ENCODE peak calls at places on chromosomes 7 and 10, in eight cellular contexts. Z is PC-3, V is heart right ventricle, Y is IMR-90, S is lower lobe of right lung, G is thoracic aorta, I is PC-9, U is spleen. T is an unnamed sample. For H3K36me3, the result is how much of the 10 kb centered on the place peaks cover.

GRCh38 chr10:21509391-21510217 is 15.9 kb downstream of the SKIDA1 start:
- DNase-seq in Z (no peak), V (no peak), Y (no peak), S (no peak), G (no peak), I (no peak), U (peak), T (no peak)

GRCh38 chr10:44468525-44468924 is 83.6 kb upstream of the CXCL12 start:
- DNase-seq in Z (no peak), V (no peak), Y (no peak), S (no peak), G (no peak), I (no peak), U (no peak), T (no peak)

GRCh38 chr10:56095506-56096225 is 265.4 kb downstream of the ZWINT start:
- DNase-seq in Z (no peak), V (no peak), Y (no peak), S (no peak), G (no peak), I (no peak), U (peak), T (no peak)

GRCh38 chr10:44993922-44994751 is 6.6 kb upstream of the ZNF22 start:
- DNase-seq in Z (no peak), V (no peak), Y (peak), S (no peak), G (no peak), I (no peak), U (no peak), T (no peak)

GRCh38 chr7:6246257-6246917 is 26.0 kb downstream of the CYTH3 start:
- DNase-seq in Z (no peak), V (no peak), Y (peak), S (no peak), G (no peak), I (no peak), U (no peak), T (no peak)

GRCh38 chr7:112223310-112223709 is 16.8 kb downstream of the ZNF277 start:
- DNase-seq in Z (no peak), V (no peak), Y (no peak), S (no peak), G (no peak), I (no peak), U (no peak), T (no peak)

GRCh38 chr10:116385994-116386809 is 41.4 kb upstream of the PNLIPRP3 start:
- DNase-seq in Z (peak), V (no peak), Y (peak), S (no peak), G (no peak), I (no peak), U (no peak), T (no peak)

GRCh38 chr10:100997364-100998182 is 2.0 kb upstream of the LZTS2 start:
- DNase-seq in Z (peak), V (peak), Y (peak), S (peak), G (no peak), I (peak), U (peak), T (no peak)

GRCh38 chr7:155310425-155311114 is 12.9 kb downstream of the INSIG1 start:
- DNase-seq in Z (no peak), V (no peak), Y (no peak), S (no peak), G (no peak), I (no peak), U (no peak), T (no peak)

GRCh38 chr10:94066411-94066810 is 72.7 kb downstream of the PLCE1 start:
- DNase-seq in Z (peak), V (peak), Y (peak), S (no peak), G (no peak), I (no peak), U (no peak), T (no peak)

GRCh38 chr7:131251371-131251770 is 76.3 kb upstream of the MKLN1 start:
- DNase-seq in Z (no peak), V (no peak), Y (no peak), S (no peak), G (no peak), I (no peak), U (no peak), T (no peak)

GRCh38 chr7:2116903-2117680 is 115.7 kb downstream of the MAD1L1 start:
- DNase-seq in Z (no peak), V (peak), Y (peak), S (no peak), G (no peak), I (no peak), U (no peak), T (no peak)

GRCh38 chr7:90551036-90551435 is 45.1 kb upstream of the CDK14 start:
- DNase-seq in Z (peak), V (no peak), Y (peak), S (no peak), G (no peak), I (peak), U (no peak), T (no peak)

GRCh38 chr10:102310356-102311024 is 65.2 kb downstream of the GBF1 start:
- DNase-seq in Z (peak), V (no peak), Y (peak), S (no peak), G (no peak), I (peak), U (no peak), T (no peak)

GRCh38 chr7:21256310-21256877 is 171.5 kb upstream of the SP4 start:
- DNase-seq in Z (peak), V (no peak), Y (peak), S (no peak), G (no peak), I (no peak), U (no peak), T (no peak)

GRCh38 chr7:756231-756927 is 29.3 kb upstream of the PRKAR1B start:
- DNase-seq in Z (no peak), V (no peak), Y (no peak), S (peak), G (no peak), I (no peak), U (peak), T (no peak)

GRCh38 chr7:111516612-111517011 is 45.7 kb downstream of the IMMP2L start:
- DNase-seq in Z (peak), V (no peak), Y (no peak), S (no peak), G (no peak), I (no peak), U (no peak), T (peak)

GRCh38 chr10:86348321-86349210 is 18.0 kb downstream of the GRID1 start:
- DNase-seq in Z (peak), V (no peak), Y (no peak), S (peak), G (no peak), I (no peak), U (peak), T (peak)

GRCh38 chr10:113454341-113455061 is 98.4 kb upstream of the HABP2 start:
- DNase-seq in Z (peak), V (peak), Y (peak), S (peak), G (no peak), I (peak), U (no peak), T (no peak)

GRCh38 chr7:97016392-97017196 is 8.0 kb downstream of the DLX5 start:
- DNase-seq in Z (peak), V (no peak), Y (no peak), S (no peak), G (no peak), I (no peak), U (no peak), T (no peak)

GRCh38 chr7:18109762-18110161 is 82.1 kb upstream of the PRPS1L1 start:
- DNase-seq in Z (peak), V (no peak), Y (peak), S (no peak), G (no peak), I (no peak), U (no peak), T (no peak)

GRCh38 chr7:102318482-102318971 is 31.9 kb downstream of the SH2B2 start:
- DNase-seq in Z (peak), V (peak), Y (peak), S (no peak), G (no peak), I (peak), U (peak), T (peak)

GRCh38 chr10:600234-600633 is 89.2 kb downstream of the DIP2C start:
- DNase-seq in Z (no peak), V (no peak), Y (no peak), S (no peak), G (no peak), I (no peak), U (no peak), T (no peak)

GRCh38 chr10:74103560-74104248 is 46.9 kb downstream of the AP3M1 start:
- DNase-seq in Z (peak), V (no peak), Y (peak), S (no peak), G (no peak), I (no peak), U (no peak), T (no peak)

GRCh38 chr7:80232969-80233724 is 98.5 kb downstream of the GNAI1 start:
- DNase-seq in Z (no peak), V (no peak), Y (no peak), S (no peak), G (no peak), I (no peak), U (no peak), T (no peak)

GRCh38 chr10:30039567-30039966 is 19.8 kb downstream of the JCAD start:
- DNase-seq in Z (no peak), V (no peak), Y (no peak), S (no peak), G (no peak), I (no peak), U (no peak), T (no peak)

GRCh38 chr7:142152076-142152475 is 40.6 kb downstream of the MGAM2 start:
- DNase-seq in Z (no peak), V (no peak), Y (no peak), S (no peak), G (no peak), I (no peak), U (no peak), T (no peak)

GRCh38 chr7:79452032-79452494 is 1.4 kb downstream of the MAGI2 start:
- DNase-seq in Z (no peak), V (peak), Y (peak), S (peak), G (peak), I (peak), U (peak), T (peak)

GRCh38 chr7:138662066-138663061 is 38.8 kb downstream of the SVOPL start:
- DNase-seq in Z (no peak), V (no peak), Y (no peak), S (no peak), G (no peak), I (no peak), U (no peak), T (no peak)

GRCh38 chr7:99485094-99485493 is 12.4 kb downstream of the ZNF789 start:
- DNase-seq in Z (no peak), V (no peak), Y (no peak), S (no peak), G (no peak), I (no peak), U (no peak), T (no peak)

GRCh38 chr10:132862485-132863420 is 76.8 kb upstream of the NKX6-2 start:
- DNase-seq in Z (no peak), V (no peak), Y (no peak), S (peak), G (no peak), I (no peak), U (peak), T (peak)

GRCh38 chr10:119871881-119872609 is 598 bp downstream of the MCMBP start:
- DNase-seq in Z (peak), V (peak), Y (peak), S (peak), G (no peak), I (peak), U (peak), T (peak)

GRCh38 chr10:66931949-66932343 is 6.1 kb downstream of the LRRTM3 start:
- DNase-seq in Z (peak), V (no peak), Y (no peak), S (no peak), G (no peak), I (no peak), U (no peak), T (no peak)

GRCh38 chr7:32318300-32319018 is 171.7 kb downstream of the LSM5 start:
- DNase-seq in Z (no peak), V (peak), Y (no peak), S (no peak), G (no peak), I (no peak), U (peak), T (no peak)

GRCh38 chr10:21515581-21516269 is 9.8 kb downstream of the SKIDA1 start:
- DNase-seq in Z (no peak), V (no peak), Y (no peak), S (no peak), G (no peak), I (no peak), U (no peak), T (no peak)

GRCh38 chr10:47297796-47298540 is 2.0 kb upstream of the GDF10 start:
- DNase-seq in Z (no peak), V (no peak), Y (no peak), S (no peak), G (no peak), I (no peak), U (no peak), T (peak)

GRCh38 chr7:101166603-101166908 is 1.2 kb upstream of the VGF start:
- DNase-seq in Z (no peak), V (no peak), Y (no peak), S (no peak), G (no peak), I (no peak), U (no peak), T (no peak)

GRCh38 chr10:69635428-69636272 is 5.6 kb downstream of the FAM241B start:
- DNase-seq in Z (no peak), V (no peak), Y (no peak), S (no peak), G (no peak), I (no peak), U (peak), T (no peak)

GRCh38 chr7:139682136-139683013 is 95.4 kb downstream of the HIPK2 start:
- DNase-seq in Z (peak), V (no peak), Y (peak), S (no peak), G (no peak), I (peak), U (no peak), T (no peak)

DNA sequence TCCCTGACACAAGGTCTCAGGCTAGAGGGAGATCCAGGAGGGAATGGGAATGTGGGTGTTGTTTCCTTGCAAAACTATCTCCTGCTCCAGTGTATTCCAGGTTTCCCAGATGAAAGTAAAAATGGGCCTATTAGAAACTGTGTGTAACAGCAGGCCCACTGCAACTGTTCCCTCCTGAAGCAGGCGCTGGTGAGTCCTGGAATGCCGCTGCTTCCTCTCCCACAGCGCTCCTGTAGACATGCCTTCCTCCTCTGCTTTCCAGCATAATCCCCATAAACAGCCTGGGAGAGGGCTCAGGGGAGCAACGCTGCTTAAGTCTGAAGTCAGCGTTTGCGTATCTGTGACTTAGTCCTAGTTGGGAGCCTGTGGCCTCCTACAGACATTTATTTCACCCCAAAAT is 551.1 kb upstream of the FOXK1 start:
- DNase-seq in Z (no peak), V (no peak), Y (no peak), S (no peak), G (no peak), I (no peak), U (peak), T (no peak)
- TF ChIP-seq CTCF in Z (no peak), V (no peak), Y (no peak), S (no peak), G (no peak), I (no peak), U (no peak), T (no peak)

GRCh38 chr10:5509236-5509635 is 9.9 kb upstream of the CALML5 start:
- DNase-seq in Z (no peak), V (no peak), Y (no peak), S (no peak), G (no peak), I (no peak), U (no peak), T (peak)
- H3K4me3 ChIP-seq in Z (no peak), V (no peak), Y (no peak), S (no peak), G (no peak), I (no peak), U (no peak), T (no peak)

GRCh38 chr10:3151889-3152565 is 20.6 kb downstream of the PITRM1 start:
- DNase-seq in Z (no peak), V (no peak), Y (no peak), S (no peak), G (no peak), I (no peak), U (no peak), T (no peak)

GRCh38 chr10:3150366-3150765 is 22.2 kb downstream of the PITRM1 start:
- DNase-seq in Z (no peak), V (no peak), Y (no peak), S (no peak), G (no peak), I (no peak), U (no peak), T (no peak)

GRCh38 chr10:3150961-3151360 is 21.6 kb downstream of the PITRM1 start:
- DNase-seq in Z (no peak), V (no peak), Y (no peak), S (no peak), G (no peak), I (no peak), U (no peak), T (no peak)

GRCh38 chr10:3154661-3155060 is 17.9 kb downstream of the PITRM1 start:
- DNase-seq in Z (no peak), V (no peak), Y (no peak), S (no peak), G (no peak), I (no peak), U (no peak), T (no peak)

GRCh38 chr10:3152566-3152935 is 20.0 kb downstream of the PITRM1 start:
- DNase-seq in Z (no peak), V (no peak), Y (no peak), S (no peak), G (no peak), I (no peak), U (peak), T (no peak)
- H3K36me3 ChIP-seq in Z (under half), V (under half), Y (half or more), S (half or more), G (half or more), I (under half), U (half or more), T (half or more)

GRCh38 chr10:31319602-31320178 is 674 bp downstream of the ZEB1 start:
- DNase-seq in Z (no peak), V (no peak), Y (no peak), S (no peak), G (no peak), I (no peak), U (peak), T (no peak)

GRCh38 chr10:31320179-31320597 is 1.2 kb downstream of the ZEB1 start:
- DNase-seq in Z (peak), V (peak), Y (no peak), S (peak), G (no peak), I (peak), U (no peak), T (no peak)

GRCh38 chr10:31321396-31321941 is 2.5 kb downstream of the ZEB1 start:
- DNase-seq in Z (no peak), V (peak), Y (peak), S (no peak), G (no peak), I (no peak), U (peak), T (no peak)

GRCh38 chr10:31320598-31321211 is 1.7 kb downstream of the ZEB1 start:
- DNase-seq in Z (peak), V (peak), Y (peak), S (no peak), G (no peak), I (peak), U (peak), T (no peak)

DNA sequence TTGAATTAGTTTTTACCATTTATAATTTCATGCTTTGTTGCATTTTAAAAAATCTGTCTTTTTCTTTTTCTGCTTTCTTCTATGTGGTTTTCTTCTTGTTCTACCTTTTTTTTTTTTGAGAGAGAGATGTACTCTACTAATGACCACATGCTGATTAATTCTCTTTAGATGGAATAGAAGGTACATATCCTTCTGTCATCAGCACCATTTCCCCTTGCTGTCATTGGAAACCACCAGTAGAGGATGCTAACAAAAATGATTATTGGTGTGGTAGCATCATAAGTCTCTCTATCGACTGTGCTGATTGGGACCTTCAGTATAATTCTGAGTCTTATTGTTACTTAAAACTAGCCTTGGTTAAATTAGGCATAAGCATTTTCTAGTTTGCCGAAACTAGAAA is 3.6 kb downstream of the ZEB1 start:
- DNase-seq in Z (no peak), V (no peak), Y (peak), S (no peak), G (no peak), I (no peak), U (no peak), T (no peak)
- TF ChIP-seq CTCF in Z (peak), V (peak), Y (no peak), S (peak), G (no peak), I (no peak), U (no peak), T (peak)

GRCh38 chr10:4849555-4850242 is 23.7 kb downstream of the AKR1E2 start:
- DNase-seq in Z (peak), V (peak), Y (peak), S (peak), G (peak), I (peak), U (peak), T (no peak)
- H3K4me3 ChIP-seq in Z (no peak), V (no peak), Y (no peak), S (no peak), G (peak), I (no peak), U (no peak), T (no peak)

GRCh38 chr7:44985900-44986217 is 7.0 kb upstream of the MYO1G start:
- DNase-seq in Z (no peak), V (no peak), Y (no peak), S (no peak), G (no peak), I (no peak), U (no peak), T (no peak)

GRCh38 chr7:44983742-44984477 is 5.1 kb upstream of the MYO1G start:
- DNase-seq in Z (no peak), V (no peak), Y (no peak), S (no peak), G (no peak), I (no peak), U (peak), T (no peak)

GRCh38 chr7:44982970-44983369 is 4.2 kb upstream of the MYO1G start:
- DNase-seq in Z (no peak), V (no peak), Y (no peak), S (no peak), G (no peak), I (no peak), U (peak), T (no peak)

GRCh38 chr7:44985033-44985695 is 6.3 kb upstream of the MYO1G start:
- DNase-seq in Z (no peak), V (no peak), Y (no peak), S (no peak), G (no peak), I (no peak), U (peak), T (no peak)

GRCh38 chr7:44984478-44984758 is 5.6 kb upstream of the MYO1G start:
- DNase-seq in Z (no peak), V (no peak), Y (no peak), S (no peak), G (no peak), I (no peak), U (no peak), T (no peak)
- H3K36me3 ChIP-seq in Z (under half), V (under half), Y (under half), S (under half), G (under half), I (under half), U (under half), T (under half)

GRCh38 chr10:22893776-22894175 is 34.1 kb upstream of the ARMC3 start:
- DNase-seq in Z (no peak), V (no peak), Y (no peak), S (no peak), G (no peak), I (no peak), U (no peak), T (no peak)
- TF ChIP-seq CTCF in Z (no peak), V (no peak), Y (no peak), S (no peak), G (no peak), I (no peak), U (no peak), T (no peak)